ENCODE peak calls at places on chromosomes 12 and 14, in ten cellular contexts. D, J, T, C, Y, S, I, L, N and G are unnamed samples.
A peak's percentile ranks its signal among the peaks of the same experiment; 100 is the strongest.

GRCh38 chr14:67137744-67138371 is 51.4 kb upstream of the GARIN2 start:
- DNase-seq in D (no peak), J (peak; percentile 26), T (no peak), C (no peak), Y (no peak), S (peak; percentile 13), I (no peak), L (no peak), N (no peak), G (no peak)

GRCh38 chr12:120236124-120236398 is 29.5 kb downstream of the PXN start:
- DNase-seq in D (no peak), J (no peak), T (no peak), C (no peak), Y (no peak), S (no peak), I (no peak), L (no peak), N (no peak), G (no peak)

GRCh38 chr12:5022465-5023061 is 21.1 kb upstream of the KCNA5 start:
- DNase-seq in D (no peak), J (peak; percentile 56), T (peak; percentile 69), C (no peak), Y (peak; percentile 44), S (peak; percentile 70), I (peak; percentile 28), L (no peak), N (no peak), G (peak; percentile 36)

GRCh38 chr12:53191096-53191884 is 10.6 kb upstream of the CSAD start:
- DNase-seq in D (no peak), J (no peak), T (no peak), C (no peak), Y (no peak), S (no peak), I (no peak), L (no peak), N (no peak), G (no peak)

GRCh38 chr12:45343269-45344051 is 127.6 kb downstream of the ANO6 start:
- DNase-seq in D (no peak), J (peak; percentile 21), T (no peak), C (no peak), Y (no peak), S (no peak), I (peak; percentile 46), L (no peak), N (no peak), G (no peak)

GRCh38 chr14:104136472-104137296 is 1.7 kb upstream of the KIF26A start:
- DNase-seq in D (peak; percentile 62), J (no peak), T (peak; percentile 59), C (no peak), Y (no peak), S (peak; percentile 76), I (no peak), L (no peak), N (no peak), G (no peak)

GRCh38 chr12:66438601-66439000 is 136.3 kb downstream of the HELB start:
- DNase-seq in D (no peak), J (no peak), T (no peak), C (no peak), Y (no peak), S (no peak), I (no peak), L (no peak), N (no peak), G (no peak)

GRCh38 chr14:35879654-35880249 is 53.6 kb downstream of the BRMS1L start:
- DNase-seq in D (no peak), J (no peak), T (no peak), C (no peak), Y (no peak), S (peak; percentile 39), I (peak; percentile 42), L (no peak), N (no peak), G (no peak)

GRCh38 chr14:105999361-106000028 is 473.1 kb downstream of the TMEM121 start:
- DNase-seq in D (no peak), J (no peak), T (peak; percentile 36), C (no peak), Y (peak; percentile 68), S (no peak), I (peak; percentile 50), L (peak; percentile 79), N (peak; percentile 34), G (peak; percentile 70)
- TF ChIP-seq EP300 in D (no peak), J (no peak), T (no peak), C (no peak), Y (no peak), S (no peak), I (no peak), L (no peak), N (no peak), G (no peak)

DNA sequence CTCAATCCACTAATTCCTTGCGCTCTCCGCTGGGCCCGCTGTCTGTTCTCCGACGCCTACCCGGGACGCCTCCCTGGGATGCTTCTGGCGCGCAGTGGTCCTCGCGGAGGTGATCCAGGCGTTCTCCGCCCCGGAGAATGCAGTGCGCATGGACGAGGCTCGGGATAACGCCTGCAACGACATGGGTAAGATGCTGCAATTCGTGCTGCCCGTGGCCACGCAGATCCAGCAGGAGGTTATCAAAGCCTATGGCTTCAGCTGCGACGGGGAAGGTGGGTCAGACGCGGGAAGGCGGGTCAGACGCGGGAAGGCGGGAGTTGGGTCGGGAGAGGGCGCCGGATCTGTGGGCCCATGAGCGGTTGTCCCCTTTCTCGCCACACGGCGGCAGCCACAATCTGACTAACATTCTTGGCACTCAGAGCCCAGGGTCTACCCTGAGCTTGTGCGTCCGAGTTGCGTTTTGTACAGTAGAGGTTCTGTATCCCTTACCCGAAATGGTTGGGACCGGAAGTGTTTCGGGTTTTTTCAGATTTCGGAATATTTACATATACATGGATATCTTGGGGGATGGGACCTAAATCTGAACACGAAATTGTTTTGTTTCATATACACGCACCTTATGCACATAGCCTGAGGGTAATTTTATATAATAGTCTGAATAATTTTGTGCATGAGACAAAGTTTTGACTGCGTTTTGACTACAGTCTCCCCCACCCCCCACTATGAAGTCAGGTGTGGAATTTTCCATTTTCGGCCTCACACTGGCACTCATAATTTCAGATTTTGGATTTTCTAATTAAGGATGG is 762 bp downstream of the C12orf57 start:
- DNase-seq in D (peak; percentile 97), J (peak; percentile 73), T (no peak), C (peak; percentile 98), Y (peak; percentile 95), S (peak; percentile 93), I (peak; percentile 90), L (peak; percentile 98), N (peak; percentile 96), G (peak; percentile 96)
- TF ChIP-seq POLR2AphosphoS5 in D (peak; percentile 51), J (no peak), T (peak; percentile 59), C (peak; percentile 61), Y (peak; percentile 90), S (no peak), I (no peak), L (peak; percentile 84), N (peak; percentile 72), G (peak; percentile 90)

GRCh38 chr14:50001999-50002925 is 109.4 kb downstream of the ARF6 start:
- DNase-seq in D (peak; percentile 77), J (no peak), T (no peak), C (no peak), Y (peak; percentile 34), S (no peak), I (no peak), L (no peak), N (peak; percentile 43), G (peak; percentile 41)
- TF ChIP-seq EP300 in D (no peak), J (no peak), T (no peak), C (no peak), Y (no peak), S (no peak), I (no peak), L (no peak), N (no peak), G (no peak)

DNA sequence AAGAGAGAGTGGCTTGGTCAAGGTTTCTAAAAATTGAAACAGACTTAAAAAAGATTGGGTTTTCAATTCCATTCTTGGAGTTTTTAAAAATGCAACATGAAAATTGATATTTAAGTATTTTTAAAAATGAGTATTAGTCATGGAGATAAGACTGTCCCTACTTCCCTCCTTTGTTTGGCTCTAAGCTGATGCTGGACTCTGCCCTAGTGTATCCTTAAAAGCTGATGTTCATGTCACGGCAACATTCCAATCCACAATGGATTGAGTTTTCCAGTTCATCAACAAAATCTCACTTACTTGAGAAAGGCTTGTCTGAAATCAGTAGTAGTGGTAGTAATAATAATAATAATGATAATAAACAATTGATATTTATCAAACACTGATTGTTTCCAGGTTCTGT is 119.0 kb upstream of the SLC38A2 start:
- DNase-seq in D (no peak), J (no peak), T (no peak), C (no peak), Y (no peak), S (no peak), I (no peak), L (no peak), N (no peak), G (no peak)
- TF ChIP-seq POLR2AphosphoS5 in D (no peak), J (no peak), T (no peak), C (no peak), Y (no peak), S (no peak), I (no peak), L (no peak), N (no peak), G (no peak)

DNA sequence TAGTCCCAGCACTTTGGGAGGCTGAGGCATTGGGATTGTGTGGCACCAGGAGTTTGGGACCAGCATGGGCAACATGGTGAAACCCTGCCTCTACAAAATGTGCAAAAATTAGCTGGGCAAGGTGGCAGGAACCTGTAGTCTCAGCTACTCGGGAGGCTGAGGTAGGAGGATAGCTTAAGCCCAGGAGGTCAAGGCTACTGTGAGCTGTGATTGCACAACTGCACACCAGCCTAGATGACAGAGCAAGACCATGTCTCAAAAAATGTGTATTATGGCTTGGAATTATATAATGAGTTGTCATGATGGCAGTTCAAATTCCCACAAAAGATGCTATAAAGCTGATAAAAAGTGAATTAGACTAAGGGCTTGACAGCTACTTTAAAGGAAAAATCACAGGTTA is 20.6 kb upstream of the TMPRSS12 start:
- DNase-seq in D (no peak), J (no peak), T (no peak), C (no peak), Y (no peak), S (no peak), I (no peak), L (no peak), N (no peak), G (no peak)
- TF ChIP-seq EP300 in D (no peak), J (no peak), T (no peak), C (no peak), Y (no peak), S (no peak), I (no peak), L (no peak), N (no peak), G (no peak)

DNA sequence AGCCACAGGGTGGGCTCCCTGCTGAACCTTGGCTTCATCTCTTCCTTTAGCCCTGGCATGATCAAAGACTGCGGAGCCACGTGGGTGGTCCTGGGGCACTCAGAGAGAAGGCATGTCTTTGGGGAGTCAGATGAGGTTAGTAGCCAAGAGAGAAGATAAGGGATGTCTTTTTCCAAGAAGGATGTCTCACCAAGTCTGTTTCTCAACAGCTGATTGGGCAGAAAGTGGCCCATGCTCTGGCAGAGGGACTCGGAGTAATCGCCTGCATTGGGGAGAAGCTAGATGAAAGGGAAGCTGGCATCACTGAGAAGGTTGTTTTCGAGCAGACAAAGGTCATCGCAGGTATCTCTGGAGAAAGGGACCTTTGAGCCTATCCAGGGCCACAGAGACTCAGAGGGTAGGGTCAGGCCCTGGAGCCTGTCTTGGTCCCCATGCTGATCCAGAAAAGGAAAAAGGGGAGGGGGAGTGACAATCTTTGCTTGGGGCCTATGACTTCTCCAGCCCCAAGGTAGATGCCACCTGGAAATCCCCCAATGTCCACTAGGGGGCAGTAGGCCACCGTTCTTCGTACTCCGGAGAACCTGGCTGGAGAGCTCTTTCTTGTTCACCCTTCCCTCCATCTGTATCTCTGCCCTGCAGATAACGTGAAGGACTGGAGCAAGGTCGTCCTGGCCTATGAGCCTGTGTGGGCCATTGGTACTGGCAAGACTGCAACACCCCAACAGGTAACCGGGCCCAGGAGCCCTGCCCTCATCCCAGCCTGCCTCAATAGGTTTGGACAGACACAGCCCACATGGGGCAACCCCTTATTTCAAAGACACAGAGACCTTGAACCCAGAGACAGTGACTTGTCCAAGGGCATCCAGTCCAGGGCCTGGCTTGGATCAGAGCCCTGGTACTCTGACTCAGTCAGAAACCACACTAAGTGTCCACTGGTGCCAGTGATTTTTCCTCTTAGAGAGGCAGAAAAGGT is 2.0 kb downstream of the TPI1 start:
- DNase-seq in D (peak; percentile 89), J (peak; percentile 66), T (peak; percentile 97), C (peak; percentile 91), Y (peak; percentile 91), S (peak; percentile 82), I (peak; percentile 77), L (peak; percentile 96), N (peak; percentile 80), G (peak; percentile 90)
- TF ChIP-seq POLR2AphosphoS5 in D (no peak), J (peak; percentile 31), T (no peak), C (no peak), Y (peak; percentile 79), S (no peak), I (no peak), L (no peak), N (no peak), G (no peak)